ENCODE peak calls at places on chromosome 1, in ten cellular contexts. S is NCI-H2081; P is adrenal gland; Z is amygdala; F is sigmoid colon; D is choroid plexus epithelial cell; C is omental fat pad; V is fibroblast of mammary gland; H is amniotic stem cell; E is stimulated activated CD8-positive, alpha-beta memory T cell treated with anti-CD3 and anti-CD28 coated beads, Interleukin-7, amount 100 ng/mL, for 24 hours. A is an unnamed sample.

GRCh38 chr1:153534933-153535663 is 693 bp downstream of the S100A6 start:
- DNase-seq in V (peak; percentile 59), S (no peak), F (peak; percentile 90), D (no peak), C (no peak), P (peak; percentile 62), Z (no peak), E (no peak), H (no peak), A (no peak)

GRCh38 chr1:107626075-107626796 is 338.7 kb downstream of the VAV3 start:
- DNase-seq in C (no peak), H (no peak), V (no peak), D (no peak), S (no peak), Z (no peak), P (no peak), F (no peak), E (no peak), A (no peak)

GRCh38 chr1:1344672-1345361 is 4.4 kb downstream of the DVL1 start:
- DNase-seq in H (peak; percentile 60), E (peak; percentile 30), D (peak; percentile 51), F (no peak), V (peak; percentile 90), C (no peak), P (peak; percentile 56), Z (no peak), S (no peak), A (no peak)

GRCh38 chr1:157515141-157515540 is 37.2 kb downstream of the FCRL5 start:
- DNase-seq in C (no peak), F (no peak), S (no peak), D (no peak), V (no peak), H (no peak), P (no peak), Z (no peak), E (no peak), A (no peak)

GRCh38 chr1:48785869-48786268 is 9.2 kb upstream of the BEND5 start:
- DNase-seq in D (no peak), V (no peak), E (no peak), F (no peak), P (no peak), Z (no peak), C (no peak), S (no peak), H (no peak), A (no peak)

GRCh38 chr1:39762550-39763540 is 8.3 kb downstream of the OXCT2 start:
- DNase-seq in F (no peak), S (no peak), H (no peak), V (no peak), Z (no peak), D (no peak), E (no peak), C (no peak), P (no peak), A (no peak)

GRCh38 chr1:85019989-85020388 is 23.1 kb upstream of the MCOLN2 start:
- DNase-seq in D (peak; percentile 61), C (no peak), P (no peak), V (peak; percentile 92), E (no peak), F (no peak), H (no peak), Z (no peak), S (no peak), A (no peak)

GRCh38 chr1:225825606-225826005 is 15.7 kb downstream of the EPHX1 start:
- DNase-seq in Z (no peak), V (no peak), H (no peak), E (no peak), P (peak; percentile 65), C (no peak), F (peak; percentile 56), D (peak; percentile 28), S (peak; percentile 33), A (no peak)

GRCh38 chr1:145918992-145919939 is 749 bp upstream of the PEX11B start:
- DNase-seq in E (no peak), P (peak; percentile 82), F (peak; percentile 85), H (no peak), Z (peak; percentile 28), D (peak; percentile 49), S (no peak), V (peak; percentile 79), C (no peak), A (peak; percentile 12)

GRCh38 chr1:27364696-27365371 is 1.9 kb downstream of the MAP3K6 start:
- DNase-seq in V (no peak), H (no peak), F (no peak), S (no peak), P (no peak), E (no peak), C (no peak), Z (no peak), D (no peak), A (no peak)

GRCh38 chr1:41851589-41851988 is 67.1 kb downstream of the HIVEP3 start:
- DNase-seq in S (no peak), H (peak; percentile 47), V (peak; percentile 85), P (peak; percentile 29), Z (no peak), E (no peak), C (no peak), F (no peak), D (peak; percentile 88), A (no peak)